ENCODE peak calls at places on chromosome 21, in nine cellular contexts. Y, T, F, O, K, L, W, U and M are unnamed samples. For H3K4me1, the result is how much of the 10 kb centered on the place peaks cover.

GRCh38 chr21:22456241-22456640 is 1458.0 kb downstream of the NCAM2 start:
- DNase-seq in O (no peak), L (no peak), F (no peak), Y (no peak), W (no peak), U (no peak), K (no peak), T (no peak), M (no peak)

GRCh38 chr21:43880111-43880985 is 15.3 kb downstream of the AGPAT3 start:
- DNase-seq in K (peak), W (no peak), F (no peak), T (peak), L (no peak), O (no peak), Y (peak), U (no peak), M (peak)

GRCh38 chr21:38995755-38996154 is 187.5 kb downstream of the PSMG1 start:
- DNase-seq in U (no peak), O (no peak), Y (no peak), K (no peak), T (no peak), F (no peak), W (no peak), L (no peak), M (no peak)

GRCh38 chr21:30733026-30733425 is 14.0 kb downstream of the KRTAP21-2 start:
- DNase-seq in T (no peak), W (no peak), Y (peak), L (no peak), O (no peak), K (peak), U (no peak), F (no peak), M (no peak)

GRCh38 chr21:36288651-36289243 is 31.2 kb upstream of the MORC3 start:
- DNase-seq in T (peak), L (no peak), Y (no peak), W (peak), K (peak), U (no peak), O (no peak), F (no peak), M (no peak)

GRCh38 chr21:43975469-43976098 is 36.5 kb upstream of the TRAPPC10 start:
- DNase-seq in T (peak), U (peak), W (peak), F (peak), L (peak), K (peak), O (peak), Y (peak), M (peak)

GRCh38 chr21:29265690-29266479 is 32.8 kb upstream of the BACH1 start:
- DNase-seq in U (peak), O (no peak), W (no peak), F (no peak), Y (no peak), L (no peak), T (no peak), K (no peak), M (peak)

GRCh38 chr21:40846566-40847411 is at the start of gene DSCAM:
- DNase-seq in T (no peak), K (peak), W (no peak), U (peak), O (peak), F (no peak), Y (no peak), L (peak), M (no peak)

GRCh38 chr21:41828884-41829360 is 50.2 kb downstream of the PRDM15 start:
- DNase-seq in W (no peak), K (no peak), U (no peak), Y (no peak), F (no peak), L (no peak), T (no peak), O (no peak), M (no peak)

GRCh38 chr21:36964832-36965719 is 1.4 kb downstream of the HLCS start:
- DNase-seq in F (peak), T (no peak), U (peak), K (no peak), L (no peak), Y (no peak), W (peak), O (no peak), M (no peak)

DNA sequence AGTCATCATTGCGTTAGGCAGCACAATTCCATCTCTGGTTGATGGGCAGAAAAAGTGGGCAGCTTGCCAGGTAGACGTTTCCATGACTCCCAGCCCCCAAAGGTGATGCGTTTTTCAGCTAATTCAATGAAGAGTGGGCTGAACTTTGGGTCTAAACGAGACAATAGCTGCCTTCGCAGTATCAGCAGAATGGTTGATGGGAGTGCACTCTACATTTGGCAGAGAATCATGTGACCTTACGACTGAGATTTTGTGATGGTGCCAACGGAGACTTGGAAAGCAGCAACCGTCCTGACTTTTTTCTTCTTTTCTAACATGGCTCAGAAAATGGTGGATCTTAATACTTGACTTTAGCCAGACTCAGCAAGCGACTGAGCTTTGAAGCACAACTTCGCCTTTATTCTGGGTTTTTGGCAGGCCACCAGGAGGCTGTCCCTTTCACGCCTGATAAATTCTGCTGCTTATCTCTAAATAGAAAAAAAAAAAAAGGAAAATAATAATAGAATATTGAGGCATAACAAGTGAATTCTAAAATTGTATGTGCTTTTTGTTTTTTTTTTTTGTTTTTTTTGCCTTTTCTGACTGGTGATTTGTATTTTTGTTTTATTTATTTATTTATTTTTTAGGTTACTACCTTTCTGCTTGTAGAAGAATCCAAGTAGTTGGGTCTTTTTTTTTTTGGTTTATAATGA is 804.8 kb downstream of the USP25 start:
- DNase-seq in W (no peak), Y (no peak), O (no peak), F (no peak), K (peak), L (no peak), U (no peak), T (peak), M (peak)
- H3K4me3 ChIP-seq in W (no peak), Y (no peak), O (no peak), F (no peak), K (peak), L (no peak), U (no peak), T (peak), M (peak)

GRCh38 chr21:33368124-33368523 is 35.1 kb upstream of the IFNGR2 start:
- DNase-seq in T (no peak), W (no peak), L (no peak), U (no peak), Y (no peak), F (no peak), O (no peak), K (no peak), M (no peak)

GRCh38 chr21:33368576-33368975 is 34.6 kb upstream of the IFNGR2 start:
- DNase-seq in T (no peak), Y (no peak), U (no peak), F (no peak), K (no peak), L (peak), O (no peak), W (no peak), M (no peak)

GRCh38 chr21:33367309-33367973 is 35.8 kb upstream of the IFNGR2 start:
- DNase-seq in F (peak), L (peak), T (no peak), U (peak), K (peak), W (no peak), O (no peak), Y (no peak), M (no peak)

GRCh38 chr21:33362044-33362555 is 37.3 kb downstream of the IFNAR1 start:
- DNase-seq in O (no peak), W (peak), U (peak), T (no peak), L (peak), Y (peak), K (no peak), F (peak), M (no peak)

GRCh38 chr21:33364830-33365229 is 38.4 kb upstream of the IFNGR2 start:
- DNase-seq in W (no peak), U (no peak), O (no peak), K (no peak), T (no peak), Y (no peak), L (no peak), F (no peak), M (no peak)
- H3K4me1 ChIP-seq in W (under half), U (under half), O (under half), K (under half), T (under half), Y (under half), L (under half), F (under half), M (under half)

DNA sequence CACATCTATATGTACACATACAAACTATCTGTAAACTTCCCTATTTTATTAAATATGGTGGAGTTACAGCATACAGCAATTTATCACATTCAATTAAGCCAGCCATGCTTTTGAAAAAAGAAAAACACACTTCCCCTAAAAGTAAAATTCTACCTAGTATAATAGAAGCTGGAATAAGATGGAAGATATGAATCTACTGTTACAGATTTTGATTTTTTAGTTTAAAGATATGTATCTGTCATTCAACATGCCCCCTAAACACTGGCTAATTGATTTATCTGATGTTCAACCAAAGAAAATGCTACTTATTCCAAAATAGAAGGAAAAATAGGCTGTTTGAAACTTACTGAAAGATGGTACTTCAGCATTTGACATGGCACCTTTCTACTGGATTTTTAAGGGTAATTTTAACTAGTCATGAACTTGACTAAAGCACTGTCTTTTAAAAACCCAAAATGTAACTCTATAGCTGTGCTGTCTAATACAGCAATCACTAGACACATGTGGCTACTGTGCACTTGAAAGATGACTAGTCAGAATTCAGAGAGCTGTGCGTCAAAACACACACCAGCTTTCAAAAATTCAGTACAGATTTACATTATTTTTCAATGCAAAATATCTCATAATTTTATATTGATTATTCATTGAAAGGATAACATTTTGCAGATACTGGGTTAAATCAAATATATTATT is 25.0 kb downstream of the NRIP1 start:
- DNase-seq in F (no peak), T (no peak), Y (no peak), K (no peak), O (no peak), W (no peak), U (no peak), L (no peak), M (no peak)
- H3K9ac ChIP-seq in F (no peak), T (no peak), Y (no peak), K (no peak), O (no peak), W (no peak), U (no peak), L (no peak), M (no peak)

GRCh38 chr21:26840206-26840605 is 5.0 kb downstream of the ADAMTS1 start:
- DNase-seq in U (no peak), W (no peak), O (no peak), K (no peak), F (peak), Y (no peak), L (no peak), T (no peak), M (no peak)
- H3K4me3 ChIP-seq in U (no peak), W (peak), O (peak), K (no peak), F (peak), Y (no peak), L (no peak), T (peak), M (peak)

DNA sequence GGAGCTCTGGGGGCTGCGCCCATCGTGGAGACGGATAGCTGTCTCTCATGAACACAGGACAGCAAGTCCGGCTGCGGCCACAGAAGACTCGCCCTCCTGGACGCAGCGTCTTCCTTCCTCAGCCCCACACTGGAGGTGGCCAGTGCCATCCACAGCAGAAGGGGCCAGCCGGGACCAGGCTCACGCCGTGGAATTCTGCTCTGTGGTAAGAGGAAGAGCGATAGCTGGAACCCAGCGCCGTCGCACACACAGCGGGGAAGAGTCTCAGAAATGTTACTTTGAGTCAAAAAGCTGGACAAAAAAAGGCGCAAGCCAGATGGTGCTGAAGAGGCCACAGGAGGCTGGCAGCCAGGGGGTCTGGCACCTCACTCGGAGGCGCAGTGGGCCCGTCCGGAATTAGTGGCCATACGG is 113.9 kb upstream of the COL6A1 start:
- DNase-seq in L (peak), Y (no peak), F (no peak), K (no peak), W (no peak), T (no peak), U (no peak), O (no peak), M (no peak)
- H3K4me1 ChIP-seq in L (under half), Y (under half), F (under half), K (under half), W (under half), T (under half), U (under half), O (under half), M (under half)

DNA sequence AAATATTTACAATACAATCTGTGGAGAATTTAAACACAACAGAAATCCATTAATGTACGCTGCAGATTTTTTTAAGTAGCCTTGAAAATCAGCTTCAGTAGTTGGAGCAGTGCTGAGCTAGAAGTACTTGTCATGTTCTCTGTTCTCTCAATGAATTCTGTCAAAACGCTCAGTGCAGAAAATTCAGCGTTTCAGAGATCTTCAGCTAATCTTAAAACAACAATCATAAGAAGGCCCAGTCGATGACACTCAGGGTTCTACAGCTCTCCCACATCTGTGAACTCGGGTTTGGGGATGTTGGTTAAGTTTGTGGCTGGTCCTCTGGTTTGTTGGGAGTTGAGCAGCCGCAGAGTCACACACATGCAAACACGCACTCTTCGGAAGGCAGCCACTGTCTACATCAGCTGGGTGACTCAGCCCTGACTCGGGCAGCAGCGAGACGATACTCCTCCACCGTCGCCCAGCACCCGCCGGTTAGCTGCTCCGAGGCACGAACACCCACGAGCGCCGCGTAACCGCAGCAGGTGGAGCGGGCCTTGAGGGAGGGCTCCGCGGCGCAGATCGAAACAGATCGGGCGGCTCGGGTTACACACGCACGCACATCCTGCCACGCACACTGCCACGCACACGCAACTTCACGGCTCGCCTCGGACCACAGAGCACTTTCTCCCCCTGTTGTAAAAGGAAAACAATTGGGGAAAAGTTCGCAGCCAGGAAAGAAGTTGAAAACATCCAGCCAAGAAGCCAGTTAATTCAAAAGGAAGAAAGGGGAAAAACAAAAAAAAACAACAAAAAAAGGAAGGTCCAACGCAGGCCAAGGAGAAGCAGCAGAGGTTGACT is 161.2 kb downstream of the RUNX1 start:
- DNase-seq in K (peak), L (peak), O (no peak), U (peak), F (peak), Y (peak), W (peak), T (peak), M (peak)
- H3K9ac ChIP-seq in K (peak), L (peak), O (peak), U (peak), F (peak), Y (peak), W (peak), T (peak), M (peak)

GRCh38 chr21:45317401-45318145 is 29.9 kb upstream of the POFUT2 start:
- DNase-seq in T (peak), O (no peak), U (no peak), Y (peak), W (no peak), L (peak), F (no peak), K (peak), M (peak)
- H3K4me3 ChIP-seq in T (no peak), O (no peak), U (no peak), Y (no peak), W (no peak), L (no peak), F (no peak), K (no peak), M (no peak)